ENCODE peak calls at places on chromosomes 6 and 20, in four cellular contexts. V, X, J and R are unnamed samples.

GRCh38 chr20:63538204-63539091 is 1.3 kb upstream of the PTK6 start:
- DNase-seq in V (no peak), X (peak; percentile 46), J (peak; percentile 42), R (no peak)

GRCh38 chr6:43510827-43511163 is 649 bp upstream of the LRRC73 start:
- DNase-seq in V (no peak), X (no peak), J (no peak), R (no peak)

GRCh38 chr20:20831794-20832193 is 119.3 kb upstream of the RALGAPA2 start:
- DNase-seq in V (no peak), X (no peak), J (no peak), R (no peak)

GRCh38 chr6:90374201-90374600 is 77.6 kb upstream of the BACH2 start:
- DNase-seq in V (no peak), X (no peak), J (no peak), R (no peak)

GRCh38 chr6:89297695-89298351 is 17.3 kb downstream of the GABRR2 start:
- DNase-seq in V (no peak), X (peak; percentile 58), J (no peak), R (peak; percentile 11)

GRCh38 chr6:115873901-115874300 is 186.8 kb downstream of the FRK start:
- DNase-seq in V (no peak), X (no peak), J (no peak), R (no peak)

GRCh38 chr6:132768051-132768517 is 10.4 kb upstream of the VNN2 start:
- DNase-seq in V (peak; percentile 83), X (no peak), J (no peak), R (peak; percentile 48)

GRCh38 chr6:96608074-96608473 is 45.1 kb downstream of the FHL5 start:
- DNase-seq in V (no peak), X (no peak), J (no peak), R (no peak)

GRCh38 chr6:107458687-107459282 is 579 bp downstream of the PDSS2 start:
- DNase-seq in V (peak; percentile 43), X (peak; percentile 2), J (no peak), R (peak; percentile 25)

GRCh38 chr6:159929819-159930218 is 39.0 kb downstream of the MAS1 start:
- DNase-seq in V (no peak), X (peak; percentile 61), J (peak; percentile 14), R (no peak)

GRCh38 chr20:57210054-57210910 is 56.2 kb downstream of the BMP7 start:
- DNase-seq in V (no peak), X (no peak), J (no peak), R (no peak)

GRCh38 chr20:59661621-59662020 is 57.3 kb downstream of the PHACTR3 start:
- DNase-seq in V (no peak), X (no peak), J (no peak), R (no peak)

GRCh38 chr6:47733879-47734558 is 35.6 kb downstream of the ADGRF4 start:
- DNase-seq in V (no peak), X (no peak), J (no peak), R (peak; percentile 3)

GRCh38 chr20:47534405-47534804 is 32.7 kb downstream of the NCOA3 start:
- DNase-seq in V (no peak), X (no peak), J (no peak), R (no peak)

GRCh38 chr6:36685198-36685919 is 6.8 kb downstream of the CDKN1A start:
- DNase-seq in V (no peak), X (no peak), J (no peak), R (no peak)

GRCh38 chr20:38726849-38727601 is 2.7 kb downstream of the SLC32A1 start:
- DNase-seq in V (peak; percentile 97), X (peak; percentile 29), J (no peak), R (no peak)

GRCh38 chr6:87645080-87645479 is 55.1 kb downstream of the ORC3 start:
- DNase-seq in V (no peak), X (no peak), J (no peak), R (no peak)

GRCh38 chr6:36204068-36204753 is 7.7 kb downstream of the BRPF3 start:
- DNase-seq in V (no peak), X (peak; percentile 33), J (no peak), R (no peak)

GRCh38 chr6:13539572-13539971 is 34.8 kb upstream of the SIRT5 start:
- DNase-seq in V (no peak), X (no peak), J (no peak), R (no peak)

GRCh38 chr6:147401779-147402178 is 106.7 kb upstream of the SAMD5 start:
- DNase-seq in V (no peak), X (no peak), J (no peak), R (no peak)

GRCh38 chr20:8095648-8096572 is 36.2 kb upstream of the PLCB1 start:
- DNase-seq in V (no peak), X (no peak), J (no peak), R (no peak)

GRCh38 chr20:35200255-35200654 is 26.2 kb upstream of the MMP24 start:
- DNase-seq in V (no peak), X (no peak), J (no peak), R (no peak)

GRCh38 chr6:7542878-7543394 is 1.5 kb downstream of the DSP start:
- DNase-seq in V (peak; percentile 83), X (no peak), J (no peak), R (no peak)

GRCh38 chr6:43738877-43739641 is 31.0 kb upstream of the VEGFA start:
- DNase-seq in V (peak; percentile 16), X (no peak), J (no peak), R (no peak)

GRCh38 chr6:97068211-97068610 is 143.7 kb downstream of the KLHL32 start:
- DNase-seq in V (no peak), X (no peak), J (no peak), R (no peak)

GRCh38 chr6:165876568-165876967 is 213.5 kb upstream of the PDE10A start:
- DNase-seq in V (no peak), X (no peak), J (no peak), R (peak; percentile 17)

GRCh38 chr6:144488590-144488989 is 203.5 kb downstream of the UTRN start:
- DNase-seq in V (no peak), X (no peak), J (no peak), R (no peak)

GRCh38 chr20:60341062-60341461 is 382.8 kb downstream of the CDH26 start:
- DNase-seq in V (no peak), X (no peak), J (no peak), R (no peak)

GRCh38 chr6:112501705-112502104 is 154.6 kb downstream of the RFPL4B start:
- DNase-seq in V (no peak), X (no peak), J (no peak), R (peak; percentile 36)

GRCh38 chr20:16620961-16621360 is 47.7 kb upstream of the KIF16B start:
- DNase-seq in V (no peak), X (no peak), J (no peak), R (no peak)

GRCh38 chr20:20212675-20213096 is 155.2 kb upstream of the INSM1 start:
- DNase-seq in V (no peak), X (no peak), J (peak; percentile 98), R (no peak)

GRCh38 chr6:150282806-150283205 is 86.0 kb upstream of the IYD start:
- DNase-seq in V (no peak), X (no peak), J (no peak), R (no peak)

GRCh38 chr6:118722820-118723526 is 71.6 kb upstream of the CEP85L start:
- DNase-seq in V (no peak), X (no peak), J (no peak), R (no peak)

GRCh38 chr20:433300-433975 is 25.3 kb downstream of the RBCK1 start:
- DNase-seq in V (no peak), X (no peak), J (no peak), R (no peak)

GRCh38 chr6:106764353-106764980 is 135.1 kb downstream of the QRSL1 start:
- DNase-seq in V (no peak), X (no peak), J (no peak), R (no peak)

GRCh38 chr6:150369408-150369807 is 596 bp downstream of the IYD start:
- DNase-seq in V (no peak), X (no peak), J (no peak), R (no peak)

GRCh38 chr6:149359439-149359838 is 40.6 kb upstream of the SUMO4 start:
- DNase-seq in V (no peak), X (no peak), J (no peak), R (no peak)

GRCh38 chr20:23078994-23079364 is 7.1 kb downstream of the CD93 start:
- DNase-seq in V (peak; percentile 64), X (no peak), J (no peak), R (no peak)

GRCh38 chr6:26125015-26125690 is 37.9 kb downstream of the HFE start:
- DNase-seq in V (no peak), X (no peak), J (peak; percentile 17), R (no peak)